ENCODE peak calls at places on chromosomes 16 and 17, in nine cellular contexts. C is colonic mucosa; L is stimulated activated CD8-positive, alpha-beta memory T cell treated with anti-CD3 and anti-CD28 coated beads, Interleukin-2, amount 100 ng/mL, for 48 hours; H is activated T-helper 1 cell treated with anti-CD3 and anti-CD28 coated beads, Interleukin-12 subunit alpha, Interleukin-12 subunit beta, Interleukin-2, Interleukin-4 antibody, amounts not matched to agents 30 ng/mL and 10 ng/mL and 1 ng/mL, durations not matched to agents 14 hours and 24 hours and 36 hours; W is activated CD8-positive, alpha-beta memory T cell treated with anti-CD3 and anti-CD28 coated beads for 4 hours; E is NCI-H2081; S is Daoy; A is kidney tubule cell; Y is AG10803. Z is an unnamed sample.

GRCh38 chr17:288802-289356 is 63.7 kb downstream of the RPH3AL start:
- DNase-seq in E (no peak), W (no peak), H (no peak), A (no peak), L (no peak), S (no peak), Y (no peak), C (no peak), Z (peak)

GRCh38 chr17:31533546-31534155 is 142.2 kb downstream of the RAB11FIP4 start:
- DNase-seq in E (peak), A (peak), C (no peak), L (no peak), H (no peak), W (no peak), Y (peak), S (peak), Z (no peak)

GRCh38 chr16:75758215-75758614 is 31.9 kb upstream of the CPHXL start:
- DNase-seq in Y (peak), H (no peak), W (no peak), S (peak), L (no peak), E (no peak), A (peak), C (no peak), Z (no peak)

GRCh38 chr17:50314456-50315011 is 31.4 kb upstream of the XYLT2 start:
- DNase-seq in L (no peak), Y (no peak), H (no peak), S (no peak), W (no peak), A (no peak), E (no peak), C (no peak), Z (peak)

GRCh38 chr16:87044829-87045228 is 272.4 kb downstream of the C16orf95 start:
- DNase-seq in E (no peak), H (no peak), Y (no peak), W (no peak), A (no peak), S (no peak), L (no peak), C (no peak), Z (no peak)

GRCh38 chr16:11198817-11199216 is 57.2 kb downstream of the SOCS1 start:
- DNase-seq in A (peak), E (no peak), H (no peak), Y (no peak), C (peak), S (no peak), L (no peak), W (no peak), Z (no peak)

GRCh38 chr17:68310141-68310540 is 18.8 kb downstream of the ARSG start:
- DNase-seq in L (no peak), Y (no peak), C (no peak), A (no peak), E (no peak), H (peak), S (no peak), W (peak), Z (no peak)

GRCh38 chr16:53053967-53054669 is 673 bp upstream of the CHD9 start:
- DNase-seq in Y (no peak), S (peak), W (no peak), A (peak), L (no peak), C (peak), H (no peak), E (no peak), Z (peak)

GRCh38 chr16:78505544-78506371 is 406.3 kb downstream of the WWOX start:
- DNase-seq in A (peak), L (no peak), W (no peak), Y (peak), H (no peak), S (peak), E (no peak), C (peak), Z (no peak)

GRCh38 chr17:81931557-81932332 is 4.2 kb upstream of the MAFG start:
- DNase-seq in C (no peak), L (no peak), H (no peak), E (no peak), W (no peak), S (no peak), Y (no peak), A (no peak), Z (no peak)

GRCh38 chr17:36978810-36979584 is 30.2 kb downstream of the AATF start:
- DNase-seq in W (no peak), E (no peak), C (no peak), A (no peak), H (no peak), Y (peak), L (no peak), S (no peak), Z (no peak)

GRCh38 chr16:65754799-65755691 is 611.4 kb upstream of the CDH5 start:
- DNase-seq in C (peak), S (no peak), Y (peak), W (no peak), E (no peak), A (no peak), H (no peak), L (no peak), Z (no peak)